ENCODE peak calls at places on chromosomes 3 and 15, in seven cellular contexts. One of them, this sample, is unnamed.

GRCh38 chr15:68818088-68818670 is 2.5 kb downstream of the ANP32A start:
- DNase-seq in ACHN: peak
- DNase-seq in C1 segment of cervical spinal cord: peak
- DNase-seq in stimulated activated CD4-positive, alpha-beta T cell treated with anti-CD3 and anti-CD28 coated beads, Interleukin-2, amount 100 ng/mL, for 24 hours: peak
- DNase-seq in stimulated activated CD8-positive, alpha-beta memory T cell treated with anti-CD3 and anti-CD28 coated beads, Interleukin-15, amount 100 ng/mL, for 4 hours: peak
- DNase-seq in activated T-helper 1 cell treated with anti-CD3 and anti-CD28 coated beads, Interleukin-2, amount 50 U/mL, for 16 hours: peak
- DNase-seq in GM03348: peak
- DNase-seq in this sample: peak

GRCh38 chr3:132034486-132035464 is at the start of gene CPNE4:
- DNase-seq in stimulated activated CD8-positive, alpha-beta memory T cell treated with anti-CD3 and anti-CD28 coated beads, Interleukin-15, amount 100 ng/mL, for 4 hours: no peak
- DNase-seq in stimulated activated CD4-positive, alpha-beta T cell treated with anti-CD3 and anti-CD28 coated beads, Interleukin-2, amount 100 ng/mL, for 24 hours: peak
- DNase-seq in activated T-helper 1 cell treated with anti-CD3 and anti-CD28 coated beads, Interleukin-2, amount 50 U/mL, for 16 hours: peak
- DNase-seq in GM03348: peak
- DNase-seq in C1 segment of cervical spinal cord: peak
- DNase-seq in ACHN: peak
- DNase-seq in this sample: peak

GRCh38 chr15:46265664-46266063 is 630.8 kb downstream of the SQOR start:
- DNase-seq in activated T-helper 1 cell treated with anti-CD3 and anti-CD28 coated beads, Interleukin-2, amount 50 U/mL, for 16 hours: no peak
- DNase-seq in GM03348: no peak
- DNase-seq in ACHN: no peak
- DNase-seq in stimulated activated CD8-positive, alpha-beta memory T cell treated with anti-CD3 and anti-CD28 coated beads, Interleukin-15, amount 100 ng/mL, for 4 hours: no peak
- DNase-seq in C1 segment of cervical spinal cord: no peak
- DNase-seq in stimulated activated CD4-positive, alpha-beta T cell treated with anti-CD3 and anti-CD28 coated beads, Interleukin-2, amount 100 ng/mL, for 24 hours: no peak
- DNase-seq in this sample: no peak

GRCh38 chr15:57158589-57158988 is 217.7 kb upstream of the CGNL1 start:
- DNase-seq in ACHN: peak
- DNase-seq in GM03348: peak
- DNase-seq in activated T-helper 1 cell treated with anti-CD3 and anti-CD28 coated beads, Interleukin-2, amount 50 U/mL, for 16 hours: no peak
- DNase-seq in C1 segment of cervical spinal cord: peak
- DNase-seq in stimulated activated CD4-positive, alpha-beta T cell treated with anti-CD3 and anti-CD28 coated beads, Interleukin-2, amount 100 ng/mL, for 24 hours: no peak
- DNase-seq in stimulated activated CD8-positive, alpha-beta memory T cell treated with anti-CD3 and anti-CD28 coated beads, Interleukin-15, amount 100 ng/mL, for 4 hours: no peak
- DNase-seq in this sample: no peak

GRCh38 chr15:81828135-81828534 is 217.7 kb downstream of the MEX3B start:
- DNase-seq in GM03348: no peak
- DNase-seq in activated T-helper 1 cell treated with anti-CD3 and anti-CD28 coated beads, Interleukin-2, amount 50 U/mL, for 16 hours: no peak
- DNase-seq in C1 segment of cervical spinal cord: no peak
- DNase-seq in stimulated activated CD4-positive, alpha-beta T cell treated with anti-CD3 and anti-CD28 coated beads, Interleukin-2, amount 100 ng/mL, for 24 hours: no peak
- DNase-seq in ACHN: no peak
- DNase-seq in stimulated activated CD8-positive, alpha-beta memory T cell treated with anti-CD3 and anti-CD28 coated beads, Interleukin-15, amount 100 ng/mL, for 4 hours: no peak
- DNase-seq in this sample: no peak

GRCh38 chr3:56825579-56826438 is 24.1 kb upstream of the ARHGEF3 start:
- DNase-seq in activated T-helper 1 cell treated with anti-CD3 and anti-CD28 coated beads, Interleukin-2, amount 50 U/mL, for 16 hours: no peak
- DNase-seq in GM03348: no peak
- DNase-seq in C1 segment of cervical spinal cord: no peak
- DNase-seq in stimulated activated CD4-positive, alpha-beta T cell treated with anti-CD3 and anti-CD28 coated beads, Interleukin-2, amount 100 ng/mL, for 24 hours: no peak
- DNase-seq in stimulated activated CD8-positive, alpha-beta memory T cell treated with anti-CD3 and anti-CD28 coated beads, Interleukin-15, amount 100 ng/mL, for 4 hours: no peak
- DNase-seq in ACHN: no peak
- DNase-seq in this sample: no peak

GRCh38 chr15:69748131-69748530 is 295.5 kb downstream of the RPLP1 start:
- DNase-seq in GM03348: no peak
- DNase-seq in stimulated activated CD4-positive, alpha-beta T cell treated with anti-CD3 and anti-CD28 coated beads, Interleukin-2, amount 100 ng/mL, for 24 hours: peak
- DNase-seq in C1 segment of cervical spinal cord: no peak
- DNase-seq in stimulated activated CD8-positive, alpha-beta memory T cell treated with anti-CD3 and anti-CD28 coated beads, Interleukin-15, amount 100 ng/mL, for 4 hours: no peak
- DNase-seq in ACHN: no peak
- DNase-seq in activated T-helper 1 cell treated with anti-CD3 and anti-CD28 coated beads, Interleukin-2, amount 50 U/mL, for 16 hours: no peak
- DNase-seq in this sample: no peak

GRCh38 chr3:107367353-107367752 is 9.9 kb upstream of the CCDC54 start:
- DNase-seq in activated T-helper 1 cell treated with anti-CD3 and anti-CD28 coated beads, Interleukin-2, amount 50 U/mL, for 16 hours: no peak
- DNase-seq in stimulated activated CD8-positive, alpha-beta memory T cell treated with anti-CD3 and anti-CD28 coated beads, Interleukin-15, amount 100 ng/mL, for 4 hours: no peak
- DNase-seq in stimulated activated CD4-positive, alpha-beta T cell treated with anti-CD3 and anti-CD28 coated beads, Interleukin-2, amount 100 ng/mL, for 24 hours: no peak
- DNase-seq in GM03348: peak
- DNase-seq in ACHN: peak
- DNase-seq in C1 segment of cervical spinal cord: no peak
- DNase-seq in this sample: no peak

GRCh38 chr3:2976212-2976611 is 134.0 kb downstream of the IL5RA start:
- DNase-seq in activated T-helper 1 cell treated with anti-CD3 and anti-CD28 coated beads, Interleukin-2, amount 50 U/mL, for 16 hours: no peak
- DNase-seq in stimulated activated CD4-positive, alpha-beta T cell treated with anti-CD3 and anti-CD28 coated beads, Interleukin-2, amount 100 ng/mL, for 24 hours: no peak
- DNase-seq in GM03348: no peak
- DNase-seq in ACHN: no peak
- DNase-seq in stimulated activated CD8-positive, alpha-beta memory T cell treated with anti-CD3 and anti-CD28 coated beads, Interleukin-15, amount 100 ng/mL, for 4 hours: no peak
- DNase-seq in C1 segment of cervical spinal cord: no peak
- DNase-seq in this sample: no peak

GRCh38 chr3:24595801-24596200 is 101.2 kb upstream of the THRB start:
- DNase-seq in GM03348: peak
- DNase-seq in stimulated activated CD8-positive, alpha-beta memory T cell treated with anti-CD3 and anti-CD28 coated beads, Interleukin-15, amount 100 ng/mL, for 4 hours: no peak
- DNase-seq in ACHN: no peak
- DNase-seq in stimulated activated CD4-positive, alpha-beta T cell treated with anti-CD3 and anti-CD28 coated beads, Interleukin-2, amount 100 ng/mL, for 24 hours: no peak
- DNase-seq in activated T-helper 1 cell treated with anti-CD3 and anti-CD28 coated beads, Interleukin-2, amount 50 U/mL, for 16 hours: no peak
- DNase-seq in C1 segment of cervical spinal cord: no peak
- DNase-seq in this sample: no peak

GRCh38 chr3:123419850-123420292 is 29.0 kb downstream of the ADCY5 start:
- DNase-seq in GM03348: no peak
- DNase-seq in ACHN: no peak
- DNase-seq in stimulated activated CD4-positive, alpha-beta T cell treated with anti-CD3 and anti-CD28 coated beads, Interleukin-2, amount 100 ng/mL, for 24 hours: no peak
- DNase-seq in activated T-helper 1 cell treated with anti-CD3 and anti-CD28 coated beads, Interleukin-2, amount 50 U/mL, for 16 hours: no peak
- DNase-seq in stimulated activated CD8-positive, alpha-beta memory T cell treated with anti-CD3 and anti-CD28 coated beads, Interleukin-15, amount 100 ng/mL, for 4 hours: no peak
- DNase-seq in C1 segment of cervical spinal cord: peak
- DNase-seq in this sample: peak

GRCh38 chr3:15305366-15305844 is 27.0 kb downstream of the SH3BP5 start:
- DNase-seq in GM03348: no peak
- DNase-seq in C1 segment of cervical spinal cord: no peak
- DNase-seq in ACHN: peak
- DNase-seq in stimulated activated CD8-positive, alpha-beta memory T cell treated with anti-CD3 and anti-CD28 coated beads, Interleukin-15, amount 100 ng/mL, for 4 hours: no peak
- DNase-seq in stimulated activated CD4-positive, alpha-beta T cell treated with anti-CD3 and anti-CD28 coated beads, Interleukin-2, amount 100 ng/mL, for 24 hours: no peak
- DNase-seq in activated T-helper 1 cell treated with anti-CD3 and anti-CD28 coated beads, Interleukin-2, amount 50 U/mL, for 16 hours: no peak
- DNase-seq in this sample: no peak

GRCh38 chr3:52443791-52444687 is 864 bp downstream of the SEMA3G start:
- DNase-seq in stimulated activated CD4-positive, alpha-beta T cell treated with anti-CD3 and anti-CD28 coated beads, Interleukin-2, amount 100 ng/mL, for 24 hours: no peak
- DNase-seq in C1 segment of cervical spinal cord: no peak
- DNase-seq in activated T-helper 1 cell treated with anti-CD3 and anti-CD28 coated beads, Interleukin-2, amount 50 U/mL, for 16 hours: no peak
- DNase-seq in stimulated activated CD8-positive, alpha-beta memory T cell treated with anti-CD3 and anti-CD28 coated beads, Interleukin-15, amount 100 ng/mL, for 4 hours: no peak
- DNase-seq in GM03348: no peak
- DNase-seq in ACHN: no peak
- DNase-seq in this sample: no peak

GRCh38 chr3:30166535-30166934 is 439.9 kb upstream of the TGFBR2 start:
- DNase-seq in stimulated activated CD4-positive, alpha-beta T cell treated with anti-CD3 and anti-CD28 coated beads, Interleukin-2, amount 100 ng/mL, for 24 hours: no peak
- DNase-seq in ACHN: no peak
- DNase-seq in C1 segment of cervical spinal cord: no peak
- DNase-seq in stimulated activated CD8-positive, alpha-beta memory T cell treated with anti-CD3 and anti-CD28 coated beads, Interleukin-15, amount 100 ng/mL, for 4 hours: no peak
- DNase-seq in activated T-helper 1 cell treated with anti-CD3 and anti-CD28 coated beads, Interleukin-2, amount 50 U/mL, for 16 hours: no peak
- DNase-seq in GM03348: no peak
- DNase-seq in this sample: no peak

GRCh38 chr15:62822228-62822627 is 220.3 kb upstream of the TPM1 start:
- DNase-seq in C1 segment of cervical spinal cord: no peak
- DNase-seq in activated T-helper 1 cell treated with anti-CD3 and anti-CD28 coated beads, Interleukin-2, amount 50 U/mL, for 16 hours: no peak
- DNase-seq in stimulated activated CD4-positive, alpha-beta T cell treated with anti-CD3 and anti-CD28 coated beads, Interleukin-2, amount 100 ng/mL, for 24 hours: no peak
- DNase-seq in stimulated activated CD8-positive, alpha-beta memory T cell treated with anti-CD3 and anti-CD28 coated beads, Interleukin-15, amount 100 ng/mL, for 4 hours: no peak
- DNase-seq in ACHN: peak
- DNase-seq in GM03348: no peak
- DNase-seq in this sample: no peak

GRCh38 chr3:194281766-194282165 is 69.4 kb downstream of the CPN2 start:
- DNase-seq in activated T-helper 1 cell treated with anti-CD3 and anti-CD28 coated beads, Interleukin-2, amount 50 U/mL, for 16 hours: no peak
- DNase-seq in GM03348: no peak
- DNase-seq in C1 segment of cervical spinal cord: no peak
- DNase-seq in stimulated activated CD8-positive, alpha-beta memory T cell treated with anti-CD3 and anti-CD28 coated beads, Interleukin-15, amount 100 ng/mL, for 4 hours: no peak
- DNase-seq in ACHN: no peak
- DNase-seq in stimulated activated CD4-positive, alpha-beta T cell treated with anti-CD3 and anti-CD28 coated beads, Interleukin-2, amount 100 ng/mL, for 24 hours: no peak
- DNase-seq in this sample: peak

GRCh38 chr3:38084969-38085942 is 46.2 kb downstream of the DLEC1 start:
- DNase-seq in stimulated activated CD4-positive, alpha-beta T cell treated with anti-CD3 and anti-CD28 coated beads, Interleukin-2, amount 100 ng/mL, for 24 hours: no peak
- DNase-seq in GM03348: no peak
- DNase-seq in C1 segment of cervical spinal cord: no peak
- DNase-seq in stimulated activated CD8-positive, alpha-beta memory T cell treated with anti-CD3 and anti-CD28 coated beads, Interleukin-15, amount 100 ng/mL, for 4 hours: no peak
- DNase-seq in activated T-helper 1 cell treated with anti-CD3 and anti-CD28 coated beads, Interleukin-2, amount 50 U/mL, for 16 hours: no peak
- DNase-seq in ACHN: no peak
- DNase-seq in this sample: no peak

GRCh38 chr3:104564045-104564643 is 802.6 kb upstream of the ALCAM start:
- DNase-seq in activated T-helper 1 cell treated with anti-CD3 and anti-CD28 coated beads, Interleukin-2, amount 50 U/mL, for 16 hours: peak
- DNase-seq in GM03348: peak
- DNase-seq in stimulated activated CD8-positive, alpha-beta memory T cell treated with anti-CD3 and anti-CD28 coated beads, Interleukin-15, amount 100 ng/mL, for 4 hours: peak
- DNase-seq in C1 segment of cervical spinal cord: no peak
- DNase-seq in ACHN: peak
- DNase-seq in stimulated activated CD4-positive, alpha-beta T cell treated with anti-CD3 and anti-CD28 coated beads, Interleukin-2, amount 100 ng/mL, for 24 hours: peak
- DNase-seq in this sample: no peak

GRCh38 chr15:45224596-45225217 is 27.3 kb upstream of the SLC28A2 start:
- DNase-seq in activated T-helper 1 cell treated with anti-CD3 and anti-CD28 coated beads, Interleukin-2, amount 50 U/mL, for 16 hours: no peak
- DNase-seq in stimulated activated CD8-positive, alpha-beta memory T cell treated with anti-CD3 and anti-CD28 coated beads, Interleukin-15, amount 100 ng/mL, for 4 hours: no peak
- DNase-seq in GM03348: no peak
- DNase-seq in ACHN: no peak
- DNase-seq in stimulated activated CD4-positive, alpha-beta T cell treated with anti-CD3 and anti-CD28 coated beads, Interleukin-2, amount 100 ng/mL, for 24 hours: no peak
- DNase-seq in C1 segment of cervical spinal cord: no peak
- DNase-seq in this sample: no peak

GRCh38 chr15:39244776-39245175 is 336.1 kb upstream of the THBS1 start:
- DNase-seq in stimulated activated CD8-positive, alpha-beta memory T cell treated with anti-CD3 and anti-CD28 coated beads, Interleukin-15, amount 100 ng/mL, for 4 hours: no peak
- DNase-seq in ACHN: no peak
- DNase-seq in GM03348: no peak
- DNase-seq in stimulated activated CD4-positive, alpha-beta T cell treated with anti-CD3 and anti-CD28 coated beads, Interleukin-2, amount 100 ng/mL, for 24 hours: no peak
- DNase-seq in activated T-helper 1 cell treated with anti-CD3 and anti-CD28 coated beads, Interleukin-2, amount 50 U/mL, for 16 hours: no peak
- DNase-seq in C1 segment of cervical spinal cord: no peak
- DNase-seq in this sample: no peak

GRCh38 chr3:14369675-14370669 is 32.4 kb upstream of the SLC6A6 start:
- DNase-seq in stimulated activated CD8-positive, alpha-beta memory T cell treated with anti-CD3 and anti-CD28 coated beads, Interleukin-15, amount 100 ng/mL, for 4 hours: no peak
- DNase-seq in ACHN: peak
- DNase-seq in C1 segment of cervical spinal cord: no peak
- DNase-seq in stimulated activated CD4-positive, alpha-beta T cell treated with anti-CD3 and anti-CD28 coated beads, Interleukin-2, amount 100 ng/mL, for 24 hours: no peak
- DNase-seq in activated T-helper 1 cell treated with anti-CD3 and anti-CD28 coated beads, Interleukin-2, amount 50 U/mL, for 16 hours: no peak
- DNase-seq in GM03348: no peak
- DNase-seq in this sample: peak

GRCh38 chr3:193972816-193973215 is 163.1 kb upstream of the HES1 start:
- DNase-seq in C1 segment of cervical spinal cord: no peak
- DNase-seq in ACHN: no peak
- DNase-seq in GM03348: peak
- DNase-seq in activated T-helper 1 cell treated with anti-CD3 and anti-CD28 coated beads, Interleukin-2, amount 50 U/mL, for 16 hours: no peak
- DNase-seq in stimulated activated CD8-positive, alpha-beta memory T cell treated with anti-CD3 and anti-CD28 coated beads, Interleukin-15, amount 100 ng/mL, for 4 hours: no peak
- DNase-seq in stimulated activated CD4-positive, alpha-beta T cell treated with anti-CD3 and anti-CD28 coated beads, Interleukin-2, amount 100 ng/mL, for 24 hours: no peak
- DNase-seq in this sample: no peak

GRCh38 chr3:44883999-44884431 is 9.6 kb downstream of the TGM4 start:
- DNase-seq in activated T-helper 1 cell treated with anti-CD3 and anti-CD28 coated beads, Interleukin-2, amount 50 U/mL, for 16 hours: no peak
- DNase-seq in GM03348: peak
- DNase-seq in C1 segment of cervical spinal cord: no peak
- DNase-seq in stimulated activated CD8-positive, alpha-beta memory T cell treated with anti-CD3 and anti-CD28 coated beads, Interleukin-15, amount 100 ng/mL, for 4 hours: no peak
- DNase-seq in ACHN: peak
- DNase-seq in stimulated activated CD4-positive, alpha-beta T cell treated with anti-CD3 and anti-CD28 coated beads, Interleukin-2, amount 100 ng/mL, for 24 hours: no peak
- DNase-seq in this sample: no peak

GRCh38 chr3:8869613-8870012 is 93.7 kb downstream of the RAD18 start:
- DNase-seq in C1 segment of cervical spinal cord: no peak
- DNase-seq in stimulated activated CD4-positive, alpha-beta T cell treated with anti-CD3 and anti-CD28 coated beads, Interleukin-2, amount 100 ng/mL, for 24 hours: no peak
- DNase-seq in stimulated activated CD8-positive, alpha-beta memory T cell treated with anti-CD3 and anti-CD28 coated beads, Interleukin-15, amount 100 ng/mL, for 4 hours: no peak
- DNase-seq in ACHN: peak
- DNase-seq in activated T-helper 1 cell treated with anti-CD3 and anti-CD28 coated beads, Interleukin-2, amount 50 U/mL, for 16 hours: no peak
- DNase-seq in GM03348: peak
- DNase-seq in this sample: no peak

GRCh38 chr3:57681691-57682090 is 11.2 kb downstream of the DENND6A start:
- DNase-seq in ACHN: no peak
- DNase-seq in stimulated activated CD8-positive, alpha-beta memory T cell treated with anti-CD3 and anti-CD28 coated beads, Interleukin-15, amount 100 ng/mL, for 4 hours: no peak
- DNase-seq in stimulated activated CD4-positive, alpha-beta T cell treated with anti-CD3 and anti-CD28 coated beads, Interleukin-2, amount 100 ng/mL, for 24 hours: no peak
- DNase-seq in activated T-helper 1 cell treated with anti-CD3 and anti-CD28 coated beads, Interleukin-2, amount 50 U/mL, for 16 hours: no peak
- DNase-seq in C1 segment of cervical spinal cord: no peak
- DNase-seq in GM03348: no peak
- DNase-seq in this sample: no peak

GRCh38 chr3:11510001-11510760 is 133.5 kb downstream of the VGLL4 start:
- DNase-seq in ACHN: no peak
- DNase-seq in activated T-helper 1 cell treated with anti-CD3 and anti-CD28 coated beads, Interleukin-2, amount 50 U/mL, for 16 hours: no peak
- DNase-seq in stimulated activated CD4-positive, alpha-beta T cell treated with anti-CD3 and anti-CD28 coated beads, Interleukin-2, amount 100 ng/mL, for 24 hours: no peak
- DNase-seq in C1 segment of cervical spinal cord: no peak
- DNase-seq in GM03348: no peak
- DNase-seq in stimulated activated CD8-positive, alpha-beta memory T cell treated with anti-CD3 and anti-CD28 coated beads, Interleukin-15, amount 100 ng/mL, for 4 hours: no peak
- DNase-seq in this sample: no peak

GRCh38 chr15:40052604-40053003 is 13.6 kb upstream of the SRP14 start:
- DNase-seq in ACHN: peak
- DNase-seq in GM03348: no peak
- DNase-seq in stimulated activated CD4-positive, alpha-beta T cell treated with anti-CD3 and anti-CD28 coated beads, Interleukin-2, amount 100 ng/mL, for 24 hours: no peak
- DNase-seq in activated T-helper 1 cell treated with anti-CD3 and anti-CD28 coated beads, Interleukin-2, amount 50 U/mL, for 16 hours: no peak
- DNase-seq in stimulated activated CD8-positive, alpha-beta memory T cell treated with anti-CD3 and anti-CD28 coated beads, Interleukin-15, amount 100 ng/mL, for 4 hours: no peak
- DNase-seq in C1 segment of cervical spinal cord: no peak
- DNase-seq in this sample: no peak

GRCh38 chr3:42572278-42572677 is 9.5 kb downstream of the SEC22C start:
- DNase-seq in stimulated activated CD8-positive, alpha-beta memory T cell treated with anti-CD3 and anti-CD28 coated beads, Interleukin-15, amount 100 ng/mL, for 4 hours: no peak
- DNase-seq in C1 segment of cervical spinal cord: peak
- DNase-seq in stimulated activated CD4-positive, alpha-beta T cell treated with anti-CD3 and anti-CD28 coated beads, Interleukin-2, amount 100 ng/mL, for 24 hours: peak
- DNase-seq in activated T-helper 1 cell treated with anti-CD3 and anti-CD28 coated beads, Interleukin-2, amount 50 U/mL, for 16 hours: no peak
- DNase-seq in ACHN: peak
- DNase-seq in GM03348: peak
- DNase-seq in this sample: no peak

GRCh38 chr15:59362339-59362738 is 10.3 kb downstream of the MYO1E start:
- DNase-seq in activated T-helper 1 cell treated with anti-CD3 and anti-CD28 coated beads, Interleukin-2, amount 50 U/mL, for 16 hours: no peak
- DNase-seq in C1 segment of cervical spinal cord: no peak
- DNase-seq in GM03348: no peak
- DNase-seq in stimulated activated CD4-positive, alpha-beta T cell treated with anti-CD3 and anti-CD28 coated beads, Interleukin-2, amount 100 ng/mL, for 24 hours: no peak
- DNase-seq in stimulated activated CD8-positive, alpha-beta memory T cell treated with anti-CD3 and anti-CD28 coated beads, Interleukin-15, amount 100 ng/mL, for 4 hours: no peak
- DNase-seq in ACHN: no peak
- DNase-seq in this sample: no peak

GRCh38 chr3:42709621-42710020 is 7.0 kb upstream of the HHATL start:
- DNase-seq in ACHN: no peak
- DNase-seq in C1 segment of cervical spinal cord: no peak
- DNase-seq in stimulated activated CD8-positive, alpha-beta memory T cell treated with anti-CD3 and anti-CD28 coated beads, Interleukin-15, amount 100 ng/mL, for 4 hours: no peak
- DNase-seq in stimulated activated CD4-positive, alpha-beta T cell treated with anti-CD3 and anti-CD28 coated beads, Interleukin-2, amount 100 ng/mL, for 24 hours: no peak
- DNase-seq in GM03348: no peak
- DNase-seq in activated T-helper 1 cell treated with anti-CD3 and anti-CD28 coated beads, Interleukin-2, amount 50 U/mL, for 16 hours: no peak
- DNase-seq in this sample: peak

GRCh38 chr3:354433-354832 is 157.9 kb downstream of the CHL1 start:
- DNase-seq in stimulated activated CD4-positive, alpha-beta T cell treated with anti-CD3 and anti-CD28 coated beads, Interleukin-2, amount 100 ng/mL, for 24 hours: peak
- DNase-seq in activated T-helper 1 cell treated with anti-CD3 and anti-CD28 coated beads, Interleukin-2, amount 50 U/mL, for 16 hours: no peak
- DNase-seq in ACHN: peak
- DNase-seq in stimulated activated CD8-positive, alpha-beta memory T cell treated with anti-CD3 and anti-CD28 coated beads, Interleukin-15, amount 100 ng/mL, for 4 hours: no peak
- DNase-seq in GM03348: peak
- DNase-seq in C1 segment of cervical spinal cord: no peak
- DNase-seq in this sample: no peak

GRCh38 chr3:74537164-74537563 is 77.3 kb downstream of the CNTN3 start:
- DNase-seq in stimulated activated CD8-positive, alpha-beta memory T cell treated with anti-CD3 and anti-CD28 coated beads, Interleukin-15, amount 100 ng/mL, for 4 hours: no peak
- DNase-seq in C1 segment of cervical spinal cord: no peak
- DNase-seq in GM03348: peak
- DNase-seq in ACHN: no peak
- DNase-seq in activated T-helper 1 cell treated with anti-CD3 and anti-CD28 coated beads, Interleukin-2, amount 50 U/mL, for 16 hours: no peak
- DNase-seq in stimulated activated CD4-positive, alpha-beta T cell treated with anti-CD3 and anti-CD28 coated beads, Interleukin-2, amount 100 ng/mL, for 24 hours: no peak
- DNase-seq in this sample: no peak

GRCh38 chr3:42161050-42161935 is 70.1 kb downstream of the TRAK1 start:
- DNase-seq in C1 segment of cervical spinal cord: no peak
- DNase-seq in ACHN: no peak
- DNase-seq in stimulated activated CD4-positive, alpha-beta T cell treated with anti-CD3 and anti-CD28 coated beads, Interleukin-2, amount 100 ng/mL, for 24 hours: no peak
- DNase-seq in GM03348: peak
- DNase-seq in activated T-helper 1 cell treated with anti-CD3 and anti-CD28 coated beads, Interleukin-2, amount 50 U/mL, for 16 hours: no peak
- DNase-seq in stimulated activated CD8-positive, alpha-beta memory T cell treated with anti-CD3 and anti-CD28 coated beads, Interleukin-15, amount 100 ng/mL, for 4 hours: no peak
- DNase-seq in this sample: no peak

GRCh38 chr3:130627143-130627849 is 110.3 kb downstream of the COL6A6 start:
- DNase-seq in C1 segment of cervical spinal cord: no peak
- DNase-seq in stimulated activated CD4-positive, alpha-beta T cell treated with anti-CD3 and anti-CD28 coated beads, Interleukin-2, amount 100 ng/mL, for 24 hours: no peak
- DNase-seq in activated T-helper 1 cell treated with anti-CD3 and anti-CD28 coated beads, Interleukin-2, amount 50 U/mL, for 16 hours: no peak
- DNase-seq in GM03348: no peak
- DNase-seq in stimulated activated CD8-positive, alpha-beta memory T cell treated with anti-CD3 and anti-CD28 coated beads, Interleukin-15, amount 100 ng/mL, for 4 hours: no peak
- DNase-seq in ACHN: no peak
- DNase-seq in this sample: no peak

GRCh38 chr3:192063570-192063969 is 602.6 kb downstream of the PYDC2 start:
- DNase-seq in GM03348: no peak
- DNase-seq in stimulated activated CD8-positive, alpha-beta memory T cell treated with anti-CD3 and anti-CD28 coated beads, Interleukin-15, amount 100 ng/mL, for 4 hours: no peak
- DNase-seq in stimulated activated CD4-positive, alpha-beta T cell treated with anti-CD3 and anti-CD28 coated beads, Interleukin-2, amount 100 ng/mL, for 24 hours: no peak
- DNase-seq in activated T-helper 1 cell treated with anti-CD3 and anti-CD28 coated beads, Interleukin-2, amount 50 U/mL, for 16 hours: no peak
- DNase-seq in ACHN: no peak
- DNase-seq in C1 segment of cervical spinal cord: no peak
- DNase-seq in this sample: no peak

GRCh38 chr3:48301814-48302194 is 31.7 kb downstream of the SPINK8 start:
- DNase-seq in stimulated activated CD4-positive, alpha-beta T cell treated with anti-CD3 and anti-CD28 coated beads, Interleukin-2, amount 100 ng/mL, for 24 hours: no peak
- DNase-seq in ACHN: peak
- DNase-seq in activated T-helper 1 cell treated with anti-CD3 and anti-CD28 coated beads, Interleukin-2, amount 50 U/mL, for 16 hours: no peak
- DNase-seq in stimulated activated CD8-positive, alpha-beta memory T cell treated with anti-CD3 and anti-CD28 coated beads, Interleukin-15, amount 100 ng/mL, for 4 hours: no peak
- DNase-seq in C1 segment of cervical spinal cord: no peak
- DNase-seq in GM03348: peak
- DNase-seq in this sample: no peak

GRCh38 chr3:106827515-106828213 is 549.6 kb upstream of the CCDC54 start:
- DNase-seq in C1 segment of cervical spinal cord: no peak
- DNase-seq in activated T-helper 1 cell treated with anti-CD3 and anti-CD28 coated beads, Interleukin-2, amount 50 U/mL, for 16 hours: no peak
- DNase-seq in ACHN: no peak
- DNase-seq in stimulated activated CD8-positive, alpha-beta memory T cell treated with anti-CD3 and anti-CD28 coated beads, Interleukin-15, amount 100 ng/mL, for 4 hours: no peak
- DNase-seq in stimulated activated CD4-positive, alpha-beta T cell treated with anti-CD3 and anti-CD28 coated beads, Interleukin-2, amount 100 ng/mL, for 24 hours: no peak
- DNase-seq in GM03348: no peak
- DNase-seq in this sample: no peak

GRCh38 chr15:100686725-100687488 is 84.5 kb downstream of the ASB7 start:
- DNase-seq in stimulated activated CD8-positive, alpha-beta memory T cell treated with anti-CD3 and anti-CD28 coated beads, Interleukin-15, amount 100 ng/mL, for 4 hours: no peak
- DNase-seq in ACHN: no peak
- DNase-seq in GM03348: peak
- DNase-seq in C1 segment of cervical spinal cord: no peak
- DNase-seq in stimulated activated CD4-positive, alpha-beta T cell treated with anti-CD3 and anti-CD28 coated beads, Interleukin-2, amount 100 ng/mL, for 24 hours: no peak
- DNase-seq in activated T-helper 1 cell treated with anti-CD3 and anti-CD28 coated beads, Interleukin-2, amount 50 U/mL, for 16 hours: no peak
- DNase-seq in this sample: no peak